ENCODE peak calls at places on chromosomes 4 and X, in eight cellular contexts. N, J, E, I, M, P, Y and W are unnamed samples.

GRCh38 chr4:94603170-94603747 is 151.5 kb downstream of the PDLIM5 start:
- DNase-seq in I (no peak), E (no peak), Y (no peak), N (no peak), M (peak; percentile 22), P (peak; percentile 34), J (no peak), W (no peak)

GRCh38 chr4:60913026-60913425 is 287.1 kb upstream of the ADGRL3 start:
- DNase-seq in P (no peak), Y (no peak), N (no peak), M (peak; percentile 14), E (no peak), I (no peak), J (no peak), W (no peak)

GRCh38 chr4:55116450-55116849 is 8.9 kb downstream of the KDR start:
- DNase-seq in Y (no peak), I (no peak), J (no peak), P (no peak), E (no peak), N (no peak), M (no peak), W (no peak)

GRCh38 chr4:24850669-24851068 is 55.3 kb downstream of the SOD3 start:
- DNase-seq in P (no peak), M (peak; percentile 18), I (no peak), J (no peak), N (no peak), E (no peak), Y (no peak), W (no peak)

GRCh38 chr4:7207791-7208231 is 15.5 kb downstream of the SORCS2 start:
- DNase-seq in N (no peak), I (no peak), P (no peak), M (no peak), E (no peak), J (no peak), Y (no peak), W (no peak)

GRCh38 chrX:104189862-104190261 is 23.6 kb downstream of the FAM199X start:
- DNase-seq in E (no peak), J (no peak), M (no peak), Y (no peak), N (no peak), I (no peak), P (no peak), W (no peak)

GRCh38 chrX:78092296-78092695 is 11.8 kb upstream of the PGK1 start:
- DNase-seq in E (no peak), J (no peak), N (no peak), P (no peak), Y (no peak), I (no peak), M (no peak), W (no peak)

GRCh38 chr4:1331591-1332353 is 15.2 kb upstream of the UVSSA start:
- DNase-seq in J (no peak), M (no peak), E (no peak), I (no peak), N (peak; percentile 60), Y (no peak), P (no peak), W (no peak)

GRCh38 chrX:9542765-9543119 is 77.9 kb downstream of the TBL1X start:
- DNase-seq in N (no peak), I (no peak), M (no peak), E (no peak), J (no peak), P (no peak), Y (no peak), W (no peak)

GRCh38 chr4:124542021-124542420 is 170.5 kb downstream of the ANKRD50 start:
- DNase-seq in P (no peak), M (no peak), J (no peak), I (no peak), N (no peak), Y (no peak), E (no peak), W (no peak)

GRCh38 chr4:55444822-55445221 is 49.1 kb downstream of the TMEM165 start:
- DNase-seq in N (no peak), I (no peak), M (no peak), J (no peak), P (no peak), E (no peak), Y (no peak), W (no peak)

GRCh38 chr4:109041463-109041862 is 261.0 kb downstream of the COL25A1 start:
- DNase-seq in M (no peak), P (no peak), E (no peak), Y (no peak), J (no peak), I (no peak), N (no peak), W (no peak)

GRCh38 chrX:96004386-96004785 is 680.3 kb upstream of the DIAPH2 start:
- DNase-seq in I (no peak), Y (no peak), E (no peak), M (no peak), N (no peak), P (no peak), J (no peak), W (no peak)

GRCh38 chrX:32708542-32708941 is 502.8 kb downstream of the DMD start:
- DNase-seq in E (no peak), N (no peak), I (no peak), M (no peak), J (no peak), Y (no peak), P (no peak), W (no peak)

GRCh38 chr4:88720749-88721428 is 23.3 kb upstream of the NAP1L5 start:
- DNase-seq in N (no peak), J (no peak), P (no peak), E (no peak), I (no peak), M (no peak), Y (no peak), W (no peak)

GRCh38 chr4:88722276-88722780 is 24.7 kb upstream of the NAP1L5 start:
- DNase-seq in J (no peak), I (no peak), M (no peak), N (no peak), P (no peak), E (no peak), Y (no peak), W (no peak)

GRCh38 chr4:88718098-88718497 is 20.5 kb upstream of the NAP1L5 start:
- DNase-seq in J (no peak), N (no peak), M (no peak), E (no peak), I (no peak), Y (no peak), P (no peak), W (no peak)

GRCh38 chr4:88722828-88723227 is 25.2 kb upstream of the NAP1L5 start:
- DNase-seq in M (no peak), I (no peak), E (no peak), P (no peak), N (no peak), Y (no peak), J (no peak), W (no peak)

GRCh38 chr4:88719381-88719780 is 21.8 kb upstream of the NAP1L5 start:
- DNase-seq in E (no peak), P (no peak), M (no peak), J (no peak), I (no peak), Y (no peak), N (no peak), W (no peak)
- TF ChIP-seq CTCF in E (no peak), P (no peak), M (no peak), J (no peak), I (no peak), Y (no peak), N (no peak), W (no peak)

GRCh38 chrX:154710309-154710708 is 40.6 kb downstream of the GAB3 start:
- DNase-seq in M (no peak), P (no peak), J (no peak), Y (no peak), N (no peak), E (no peak), I (no peak), W (no peak)
- TF ChIP-seq CTCF in M (no peak), P (no peak), J (no peak), Y (no peak), N (no peak), E (no peak), I (no peak), W (no peak)

DNA sequence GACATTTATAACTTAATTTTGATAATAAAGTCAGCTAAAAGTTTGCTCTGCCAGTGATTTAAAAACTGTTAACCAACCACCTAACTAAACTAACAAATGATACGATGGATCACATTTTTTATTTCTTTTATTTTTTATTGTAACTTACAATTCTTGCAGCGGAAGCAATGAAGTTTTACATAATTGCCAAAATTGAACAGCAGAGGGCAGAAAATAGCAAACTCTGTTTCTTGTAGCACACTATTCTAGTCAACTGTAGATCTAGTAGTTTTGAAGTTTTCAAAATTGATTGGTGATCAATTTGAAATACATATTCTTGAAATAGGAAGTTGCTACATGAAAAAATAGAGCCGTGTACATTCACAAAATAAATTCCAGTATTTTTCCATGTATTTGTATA is 2.8 kb upstream of the GRIA2 start:
- DNase-seq in Y (no peak), J (no peak), M (peak; percentile 30), N (no peak), I (no peak), P (no peak), E (no peak), W (no peak)
- TF ChIP-seq CTCF in Y (no peak), J (peak; percentile 58), M (peak; percentile 75), N (no peak), I (no peak), P (no peak), E (peak; percentile 40), W (peak; percentile 70)

GRCh38 chr4:67332627-67333026 is 212.7 kb downstream of the CENPC start:
- DNase-seq in Y (no peak), P (no peak), J (no peak), I (no peak), E (no peak), M (peak; percentile 23), N (no peak), W (no peak)
- TF ChIP-seq CTCF in Y (no peak), P (no peak), J (no peak), I (no peak), E (peak; percentile 17), M (no peak), N (no peak), W (peak; percentile 40)

GRCh38 chr4:39637572-39638357 is 900 bp downstream of the SMIM14 start:
- DNase-seq in I (peak; percentile 66), M (peak; percentile 73), Y (peak; percentile 65), J (no peak), E (peak; percentile 73), P (peak; percentile 63), N (peak; percentile 64), W (no peak)
- TF ChIP-seq CTCF in I (no peak), M (no peak), Y (no peak), J (no peak), E (no peak), P (no peak), N (no peak), W (no peak)

GRCh38 chrX:119948381-119948780 is 4.8 kb upstream of the NKAP start:
- DNase-seq in Y (no peak), J (no peak), P (no peak), N (no peak), E (no peak), I (no peak), M (no peak), W (no peak)
- TF ChIP-seq CTCF in Y (peak; percentile 8), J (peak; percentile 12), P (no peak), N (no peak), E (no peak), I (no peak), M (peak; percentile 4), W (no peak)